ENCODE peak calls at places on chromosomes 5 and 9, in eight cellular contexts. One of them, this sample, is unnamed.

GRCh38 chr9:13213337-13213736 is 66.2 kb downstream of the MPDZ start:
- DNase-seq in putamen: peak
- DNase-seq in cardiac muscle cell: peak
- DNase-seq in stimulated activated CD4-positive, alpha-beta T cell treated with anti-CD3 and anti-CD28 coated beads, Interleukin-2, amount 100 ng/mL, for 24 hours: no peak
- DNase-seq in CD8-positive, alpha-beta T cell: no peak
- DNase-seq in uterus: no peak
- DNase-seq in activated CD8-positive, alpha-beta memory T cell treated with anti-CD3 and anti-CD28 coated beads for 4 hours: no peak
- DNase-seq in H4: peak
- DNase-seq in this sample: no peak

GRCh38 chr5:135453613-135454012 is 1.5 kb upstream of the TIFAB start:
- DNase-seq in activated CD8-positive, alpha-beta memory T cell treated with anti-CD3 and anti-CD28 coated beads for 4 hours: no peak
- DNase-seq in putamen: no peak
- DNase-seq in H4: no peak
- DNase-seq in uterus: no peak
- DNase-seq in stimulated activated CD4-positive, alpha-beta T cell treated with anti-CD3 and anti-CD28 coated beads, Interleukin-2, amount 100 ng/mL, for 24 hours: no peak
- DNase-seq in cardiac muscle cell: no peak
- DNase-seq in CD8-positive, alpha-beta T cell: no peak
- DNase-seq in this sample: no peak

GRCh38 chr9:96612966-96613589 is 6.6 kb downstream of the CDC14B start:
- DNase-seq in stimulated activated CD4-positive, alpha-beta T cell treated with anti-CD3 and anti-CD28 coated beads, Interleukin-2, amount 100 ng/mL, for 24 hours: no peak
- DNase-seq in uterus: no peak
- DNase-seq in CD8-positive, alpha-beta T cell: no peak
- DNase-seq in cardiac muscle cell: no peak
- DNase-seq in H4: no peak
- DNase-seq in putamen: no peak
- DNase-seq in activated CD8-positive, alpha-beta memory T cell treated with anti-CD3 and anti-CD28 coated beads for 4 hours: no peak
- DNase-seq in this sample: no peak

GRCh38 chr5:54558362-54558761 is 40.8 kb downstream of the SNX18 start:
- DNase-seq in uterus: no peak
- DNase-seq in activated CD8-positive, alpha-beta memory T cell treated with anti-CD3 and anti-CD28 coated beads for 4 hours: no peak
- DNase-seq in stimulated activated CD4-positive, alpha-beta T cell treated with anti-CD3 and anti-CD28 coated beads, Interleukin-2, amount 100 ng/mL, for 24 hours: no peak
- DNase-seq in putamen: no peak
- DNase-seq in H4: no peak
- DNase-seq in cardiac muscle cell: peak
- DNase-seq in CD8-positive, alpha-beta T cell: no peak
- DNase-seq in this sample: no peak

GRCh38 chr5:127562252-127562651 is 44.8 kb downstream of the PRRC1 start:
- DNase-seq in H4: peak
- DNase-seq in putamen: peak
- DNase-seq in activated CD8-positive, alpha-beta memory T cell treated with anti-CD3 and anti-CD28 coated beads for 4 hours: no peak
- DNase-seq in uterus: no peak
- DNase-seq in stimulated activated CD4-positive, alpha-beta T cell treated with anti-CD3 and anti-CD28 coated beads, Interleukin-2, amount 100 ng/mL, for 24 hours: no peak
- DNase-seq in cardiac muscle cell: peak
- DNase-seq in CD8-positive, alpha-beta T cell: no peak
- DNase-seq in this sample: no peak

GRCh38 chr5:884345-885126 is 8.1 kb downstream of the BRD9 start:
- DNase-seq in H4: no peak
- DNase-seq in putamen: no peak
- DNase-seq in activated CD8-positive, alpha-beta memory T cell treated with anti-CD3 and anti-CD28 coated beads for 4 hours: no peak
- DNase-seq in uterus: no peak
- DNase-seq in stimulated activated CD4-positive, alpha-beta T cell treated with anti-CD3 and anti-CD28 coated beads, Interleukin-2, amount 100 ng/mL, for 24 hours: no peak
- DNase-seq in cardiac muscle cell: no peak
- DNase-seq in CD8-positive, alpha-beta T cell: no peak
- DNase-seq in this sample: no peak

GRCh38 chr5:171649002-171649401 is 136.6 kb upstream of the SMIM23 start:
- DNase-seq in stimulated activated CD4-positive, alpha-beta T cell treated with anti-CD3 and anti-CD28 coated beads, Interleukin-2, amount 100 ng/mL, for 24 hours: no peak
- DNase-seq in cardiac muscle cell: no peak
- DNase-seq in H4: no peak
- DNase-seq in uterus: no peak
- DNase-seq in CD8-positive, alpha-beta T cell: no peak
- DNase-seq in putamen: no peak
- DNase-seq in activated CD8-positive, alpha-beta memory T cell treated with anti-CD3 and anti-CD28 coated beads for 4 hours: no peak
- DNase-seq in this sample: no peak

GRCh38 chr9:3386753-3387152 is 139.0 kb downstream of the RFX3 start:
- DNase-seq in CD8-positive, alpha-beta T cell: no peak
- DNase-seq in H4: no peak
- DNase-seq in stimulated activated CD4-positive, alpha-beta T cell treated with anti-CD3 and anti-CD28 coated beads, Interleukin-2, amount 100 ng/mL, for 24 hours: no peak
- DNase-seq in cardiac muscle cell: peak
- DNase-seq in uterus: no peak
- DNase-seq in putamen: no peak
- DNase-seq in activated CD8-positive, alpha-beta memory T cell treated with anti-CD3 and anti-CD28 coated beads for 4 hours: no peak
- DNase-seq in this sample: no peak

This sample was measured in sciatic nerve.